ENCODE peak calls at places on chromosomes 2 and 18, in six cellular contexts. P is endothelial cell; R is activated CD8-positive, alpha-beta memory T cell treated with anti-CD3 and anti-CD28 coated beads, Interleukin-2, amount 10 ng/mL, durations not matched to agents 7 days and 5 days; J is tibial nerve; T is activated gamma-delta T cell treated with Interleukin-2 at 50 U/mL for 16 hours; F is HepG2. U is an unnamed sample.

GRCh38 chr2:126879348-126880261 is 19.1 kb upstream of the TEX51 start:
- DNase-seq in P (no peak), R (no peak), J (no peak), T (no peak), F (no peak), U (no peak)

GRCh38 chr2:192194065-192194865 is 468 bp downstream of the TMEFF2 start:
- DNase-seq in P (peak), R (peak), J (no peak), T (peak), F (no peak), U (no peak)

GRCh38 chr18:39841133-39842041 is 2113.6 kb upstream of the PIK3C3 start:
- DNase-seq in P (peak), R (no peak), J (no peak), T (no peak), F (peak), U (peak)

GRCh38 chr2:223860809-223861738 is 23.7 kb upstream of the AP1S3 start:
- DNase-seq in P (no peak), R (no peak), J (no peak), T (no peak), F (peak), U (no peak)

GRCh38 chr18:58682429-58683069 is 11.3 kb downstream of the MALT1 start:
- DNase-seq in P (no peak), R (no peak), J (no peak), T (no peak), F (peak), U (no peak)

GRCh38 chr2:171956135-171956830 is 34.0 kb downstream of the HAT1 start:
- DNase-seq in P (no peak), R (no peak), J (no peak), T (no peak), F (no peak), U (no peak)

GRCh38 chr2:106759962-106760361 is 126.0 kb downstream of the ST6GAL2 start:
- DNase-seq in P (no peak), R (no peak), J (no peak), T (no peak), F (no peak), U (peak)

GRCh38 chr2:230505162-230505561 is 89.2 kb downstream of the SP100 start:
- DNase-seq in P (no peak), R (no peak), J (no peak), T (no peak), F (no peak), U (no peak)

GRCh38 chr2:68193774-68194372 is 36.2 kb downstream of the PNO1 start:
- DNase-seq in P (no peak), R (no peak), J (no peak), T (no peak), F (no peak), U (no peak)

GRCh38 chr2:12361506-12361905 is 355.2 kb upstream of the TRIB2 start:
- DNase-seq in P (no peak), R (no peak), J (no peak), T (no peak), F (no peak), U (no peak)

GRCh38 chr18:49431563-49431962 is 28.9 kb downstream of the DYM start:
- DNase-seq in P (no peak), R (no peak), J (no peak), T (no peak), F (no peak), U (no peak)

GRCh38 chr2:220893411-220893810 is 678.7 kb downstream of the EPHA4 start:
- DNase-seq in P (no peak), R (no peak), J (no peak), T (no peak), F (no peak), U (no peak)

GRCh38 chr2:156342252-156343095 is 10.0 kb upstream of the NR4A2 start:
- DNase-seq in P (peak), R (peak), J (peak), T (peak), F (peak), U (no peak)

GRCh38 chr2:207037813-207038212 is 98.5 kb downstream of the CPO start:
- DNase-seq in P (no peak), R (no peak), J (no peak), T (no peak), F (no peak), U (no peak)

GRCh38 chr18:3451166-3451988 is 1.4 kb downstream of the TGIF1 start:
- DNase-seq in P (peak), R (peak), J (peak), T (peak), F (peak), U (no peak)

GRCh38 chr2:113962692-113963480 is 73.0 kb downstream of the ACTR3 start:
- DNase-seq in P (no peak), R (no peak), J (no peak), T (no peak), F (no peak), U (no peak)

GRCh38 chr18:23401400-23402347 is 51.4 kb upstream of the RIOK3 start:
- DNase-seq in P (peak), R (no peak), J (no peak), T (no peak), F (peak), U (no peak)

GRCh38 chr18:57437782-57438668 is 2.9 kb downstream of the ONECUT2 start:
- DNase-seq in P (peak), R (peak), J (no peak), T (no peak), F (peak), U (no peak)

GRCh38 chr2:161049571-161049970 is 110.7 kb upstream of the TANK start:
- DNase-seq in P (no peak), R (no peak), J (no peak), T (no peak), F (no peak), U (no peak)

GRCh38 chr2:1766851-1767771 is 22.8 kb upstream of the PXDN start:
- DNase-seq in P (no peak), R (no peak), J (no peak), T (no peak), F (no peak), U (no peak)

GRCh38 chr2:177078416-177078815 is 134.2 kb upstream of the HNRNPA3 start:
- DNase-seq in P (no peak), R (no peak), J (peak), T (no peak), F (no peak), U (no peak)

GRCh38 chr2:10889741-10890215 is 22.0 kb upstream of the KCNF1 start:
- DNase-seq in P (no peak), R (no peak), J (no peak), T (no peak), F (no peak), U (no peak)

GRCh38 chr2:68726608-68727367 is 7.8 kb upstream of the ARHGAP25 start:
- DNase-seq in P (no peak), R (peak), J (no peak), T (peak), F (no peak), U (no peak)

GRCh38 chr2:142033393-142033792 is 97.4 kb downstream of the LRP1B start:
- DNase-seq in P (no peak), R (no peak), J (no peak), T (no peak), F (no peak), U (no peak)

U was measured in iPS DF 19.7.